ENCODE peak calls at places on chromosomes 1 and 21, in five cellular contexts. A is hippocampal formation; B is activated naive CD8-positive, alpha-beta T cell treated with anti-CD3 and anti-CD28 coated beads for 36 hours; J is NCI-H2081; V is activated CD4-positive, alpha-beta T cell treated with anti-CD3 and anti-CD28 coated beads, Interleukin-2, amount 10 ng/mL, durations not matched to agents 7 days and 5 days. R is an unnamed sample.

GRCh38 chr1:234258071-234258470 is 115.2 kb upstream of the COA6 start:
- DNase-seq in A (no peak), B (no peak), J (no peak), V (no peak), R (no peak)

GRCh38 chr1:56898005-56898373 is 43.4 kb downstream of the C8A start:
- DNase-seq in A (no peak), B (no peak), J (no peak), V (no peak), R (no peak)

GRCh38 chr1:110253213-110253612 is 43.1 kb downstream of the KCNC4 start:
- DNase-seq in A (no peak), B (no peak), J (no peak), V (no peak), R (no peak)

GRCh38 chr21:34517491-34518245 is 5.7 kb upstream of the KCNE1 start:
- DNase-seq in A (no peak), B (peak), J (no peak), V (peak), R (no peak)

GRCh38 chr1:241684108-241684507 is 32.0 kb downstream of the WDR64 start:
- DNase-seq in A (no peak), B (no peak), J (no peak), V (no peak), R (no peak)

GRCh38 chr1:41900611-41901444 is 17.9 kb downstream of the HIVEP3 start:
- DNase-seq in A (no peak), B (no peak), J (no peak), V (peak), R (no peak)

GRCh38 chr1:110211503-110212164 is 1.5 kb downstream of the KCNC4 start:
- DNase-seq in A (no peak), B (peak), J (no peak), V (no peak), R (no peak)

GRCh38 chr1:10679521-10680220 is 116.8 kb downstream of the CASZ1 start:
- DNase-seq in A (no peak), B (peak), J (peak), V (no peak), R (no peak)

GRCh38 chr21:15908187-15908586 is 178.4 kb downstream of the USP25 start:
- DNase-seq in A (no peak), B (no peak), J (no peak), V (no peak), R (no peak)

GRCh38 chr1:98232678-98233077 is 311.8 kb upstream of the DPYD start:
- DNase-seq in A (no peak), B (no peak), J (no peak), V (no peak), R (no peak)

GRCh38 chr1:77412069-77412793 is 130.4 kb downstream of the AK5 start:
- DNase-seq in A (no peak), B (no peak), J (no peak), V (no peak), R (no peak)

GRCh38 chr1:19980298-19980697 is 880 bp upstream of the PLA2G2A start:
- DNase-seq in A (no peak), B (no peak), J (no peak), V (no peak), R (no peak)

GRCh38 chr21:29322570-29322957 is 23.8 kb downstream of the BACH1 start:
- DNase-seq in A (no peak), B (no peak), J (no peak), V (no peak), R (no peak)

GRCh38 chr1:93190432-93190831 is 9.9 kb downstream of the CCDC18 start:
- DNase-seq in A (no peak), B (no peak), J (no peak), V (no peak), R (no peak)

GRCh38 chr1:54064244-54064643 is 10.8 kb downstream of the TCEANC2 start:
- DNase-seq in A (no peak), B (no peak), J (no peak), V (no peak), R (no peak)

GRCh38 chr1:203648281-203648680 is 21.6 kb downstream of the ATP2B4 start:
- DNase-seq in A (no peak), B (no peak), J (no peak), V (no peak), R (no peak)

GRCh38 chr1:151615711-151616504 is 4.1 kb downstream of the SNX27 start:
- DNase-seq in A (no peak), B (no peak), J (no peak), V (no peak), R (no peak)

GRCh38 chr1:7407547-7407895 is 363.6 kb upstream of the VAMP3 start:
- DNase-seq in A (no peak), B (no peak), J (no peak), V (no peak), R (no peak)

GRCh38 chr21:44681861-44682579 is at the start of gene KRTAP12-1:
- DNase-seq in A (no peak), B (no peak), J (peak), V (no peak), R (no peak)

GRCh38 chr1:45793942-45794604 is 9.3 kb upstream of the MAST2 start:
- DNase-seq in A (no peak), B (no peak), J (no peak), V (no peak), R (no peak)

GRCh38 chr1:213759359-213760181 is 228.2 kb upstream of the PROX1 start:
- DNase-seq in A (no peak), B (no peak), J (peak), V (no peak), R (no peak)

GRCh38 chr1:178542554-178543290 is 29.8 kb downstream of the TEX35 start:
- DNase-seq in A (peak), B (peak), J (peak), V (peak), R (peak)

GRCh38 chr1:154443274-154444013 is 38.3 kb downstream of the IL6R start:
- DNase-seq in A (no peak), B (no peak), J (no peak), V (no peak), R (no peak)

GRCh38 chr21:45072166-45072962 is 2.0 kb upstream of the ADARB1 start:
- DNase-seq in A (no peak), B (no peak), J (no peak), V (no peak), R (no peak)

GRCh38 chr1:153733970-153734369 is 6.1 kb downstream of the INTS3 start:
- DNase-seq in A (no peak), B (no peak), J (peak), V (no peak), R (no peak)

GRCh38 chr1:168019407-168019806 is 82.5 kb upstream of the MPC2 start:
- DNase-seq in A (no peak), B (no peak), J (no peak), V (no peak), R (no peak)

GRCh38 chr1:206579747-206580437 is 32.4 kb downstream of the EIF2D start:
- DNase-seq in A (peak), B (peak), J (no peak), V (peak), R (peak)

GRCh38 chr1:154608522-154609294 is 722 bp upstream of the ADAR start:
- DNase-seq in A (peak), B (peak), J (peak), V (peak), R (peak)

GRCh38 chr1:8663915-8664331 is 153.5 kb downstream of the RERE start:
- DNase-seq in A (no peak), B (peak), J (no peak), V (peak), R (no peak)